ENCODE peak calls at places on chromosome X, in four cellular contexts. A is lung microvascular endothelial cell, G is ELR, F is dorsolateral prefrontal cortex. L is an unnamed sample.
A peak's percentile ranks its signal among the peaks of the same experiment; 100 is the strongest.

GRCh38 chrX:41382699-41383645 is 49.0 kb downstream of the DDX3X start:
- DNase-seq in F (no peak), G (peak; percentile 46), A (peak; percentile 26), L (no peak)

GRCh38 chrX:111375747-111376146 is 36.2 kb downstream of the DCX start:
- DNase-seq in A (peak; percentile 2), G (no peak), F (no peak), L (no peak)

GRCh38 chrX:93673869-93674271 is at the start of gene FAM133A:
- DNase-seq in A (no peak), G (no peak), F (no peak), L (peak; percentile 23)

GRCh38 chrX:69158166-69159040 is 6.8 kb downstream of the PJA1 start:
- DNase-seq in F (no peak), A (peak; percentile 83), G (peak; percentile 71), L (no peak)

GRCh38 chrX:37347420-37347819 is 1.7 kb upstream of the PRRG1 start:
- DNase-seq in F (no peak), G (peak; percentile 11), A (peak; percentile 5), L (no peak)

GRCh38 chrX:71815121-71815905 is 52.2 kb downstream of the CXorf49B start:
- DNase-seq in G (no peak), A (no peak), F (no peak), L (no peak)

GRCh38 chrX:149992918-149993317 is 54.6 kb upstream of the EOLA2 start:
- DNase-seq in F (no peak), G (no peak), A (peak; percentile 24), L (no peak)

GRCh38 chrX:69268637-69269036 is 103.4 kb upstream of the PJA1 start:
- DNase-seq in F (no peak), G (no peak), A (no peak), L (no peak)

GRCh38 chrX:109393859-109394258 is 88.0 kb downstream of the GUCY2F start:
- DNase-seq in F (no peak), A (no peak), G (peak; percentile 13), L (no peak)

GRCh38 chrX:143466130-143466529 is 51.1 kb downstream of the SPANXN3 start:
- DNase-seq in F (no peak), A (no peak), G (no peak), L (no peak)

GRCh38 chrX:68292471-68292870 is 140.8 kb downstream of the OPHN1 start:
- DNase-seq in G (peak; percentile 23), F (no peak), A (no peak), L (no peak)

GRCh38 chrX:129540068-129540653 is at the start of gene OCRL:
- DNase-seq in F (peak; percentile 51), G (peak; percentile 72), A (peak; percentile 69), L (peak; percentile 67)

GRCh38 chrX:154540897-154541535 is 5.6 kb downstream of the G6PD start:
- DNase-seq in F (no peak), G (peak; percentile 51), A (no peak), L (no peak)

GRCh38 chrX:123779908-123780396 is 47.1 kb upstream of the THOC2 start:
- DNase-seq in G (no peak), A (no peak), F (no peak), L (no peak)

GRCh38 chrX:13685126-13685763 is 3.7 kb upstream of the RAB9A start:
- DNase-seq in A (no peak), G (peak; percentile 59), F (no peak), L (no peak)

GRCh38 chrX:68083510-68083909 is 349.8 kb downstream of the OPHN1 start:
- DNase-seq in G (no peak), F (no peak), A (no peak), L (no peak)

GRCh38 chrX:108186811-108187210 is 95.2 kb downstream of the ATG4A start:
- DNase-seq in F (no peak), G (peak; percentile 87), A (peak; percentile 77), L (no peak)

GRCh38 chrX:48972214-48973164 is 845 bp upstream of the KCND1 start:
- DNase-seq in G (peak; percentile 63), A (peak; percentile 49), F (no peak), L (peak; percentile 32)

GRCh38 chrX:38896724-38897298 is 95.6 kb downstream of the MID1IP1 start:
- DNase-seq in G (no peak), F (no peak), A (no peak), L (no peak)

L was measured in cerebellum.